ENCODE peak calls at places on chromosomes 11 and 22, in five cellular contexts. One of them, this sample, is unnamed.

GRCh38 chr11:57649826-57650738 is at the start of gene YPEL4:
- DNase-seq in Calu3: peak; percentile 21
- DNase-seq in nephron progenitor cell: no peak
- DNase-seq in Panc1: no peak
- DNase-seq in ovary: peak; percentile 82
- DNase-seq in this sample: peak; percentile 82

GRCh38 chr11:104783241-104783640 is 115.0 kb downstream of the CASP12 start:
- DNase-seq in Calu3: no peak
- DNase-seq in ovary: no peak
- DNase-seq in Panc1: no peak
- DNase-seq in nephron progenitor cell: no peak
- DNase-seq in this sample: no peak

GRCh38 chr11:115471367-115471766 is 32.8 kb downstream of the CADM1 start:
- DNase-seq in Panc1: no peak
- DNase-seq in ovary: no peak
- DNase-seq in Calu3: no peak
- DNase-seq in nephron progenitor cell: no peak
- DNase-seq in this sample: no peak

GRCh38 chr11:134231958-134232674 is 7.6 kb downstream of the VPS26B start:
- DNase-seq in Calu3: no peak
- DNase-seq in Panc1: no peak
- DNase-seq in nephron progenitor cell: no peak
- DNase-seq in ovary: no peak
- DNase-seq in this sample: no peak

GRCh38 chr22:32618461-32619140 is 144.0 kb downstream of the FBXO7 start:
- DNase-seq in Calu3: no peak
- DNase-seq in Panc1: no peak
- DNase-seq in nephron progenitor cell: no peak
- DNase-seq in ovary: peak; percentile 72
- DNase-seq in this sample: no peak

GRCh38 chr11:291281-292210 is 2.6 kb downstream of the PGGHG start:
- DNase-seq in nephron progenitor cell: no peak
- DNase-seq in Calu3: no peak
- DNase-seq in Panc1: no peak
- DNase-seq in ovary: no peak
- DNase-seq in this sample: peak; percentile 33

GRCh38 chr11:126482586-126483108 is 127.2 kb downstream of the ST3GAL4 start:
- DNase-seq in Panc1: no peak
- DNase-seq in nephron progenitor cell: no peak
- DNase-seq in Calu3: no peak
- DNase-seq in ovary: no peak
- DNase-seq in this sample: peak; percentile 26

GRCh38 chr11:86106916-86107315 is 38.0 kb upstream of the PICALM start:
- DNase-seq in Panc1: no peak
- DNase-seq in nephron progenitor cell: no peak
- DNase-seq in ovary: no peak
- DNase-seq in Calu3: no peak
- DNase-seq in this sample: no peak

GRCh38 chr11:105612766-105613165 is 2.9 kb downstream of the GRIA4 start:
- DNase-seq in ovary: no peak
- DNase-seq in Panc1: no peak
- DNase-seq in nephron progenitor cell: no peak
- DNase-seq in Calu3: no peak
- DNase-seq in this sample: no peak

GRCh38 chr11:12271241-12271640 is 106.1 kb upstream of the PARVA start:
- DNase-seq in ovary: no peak
- DNase-seq in Calu3: no peak
- DNase-seq in Panc1: no peak
- DNase-seq in nephron progenitor cell: no peak
- DNase-seq in this sample: no peak

DNA sequence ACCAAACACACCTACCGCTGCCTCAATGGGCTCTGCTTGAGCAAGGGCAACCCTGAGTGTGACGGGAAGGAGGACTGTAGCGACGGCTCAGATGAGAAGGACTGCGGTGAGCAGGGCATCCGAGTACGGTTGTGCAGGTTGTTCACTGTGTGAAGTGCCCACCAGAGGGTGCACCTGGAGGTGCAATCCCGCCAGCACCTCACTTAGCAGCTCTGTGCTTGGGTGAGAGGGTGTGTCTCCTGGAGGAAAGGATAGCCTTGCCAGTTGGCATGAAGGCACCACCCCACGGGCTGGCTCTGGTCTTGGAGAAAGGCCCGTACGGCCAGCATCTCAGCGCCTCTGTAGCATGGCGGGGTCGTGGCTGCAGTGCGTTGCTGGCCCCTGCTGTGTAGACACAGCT is 39.4 kb downstream of the ST14 start:
- DNase-seq in nephron progenitor cell: no peak
- DNase-seq in ovary: no peak
- DNase-seq in Panc1: no peak
- DNase-seq in Calu3: no peak
- DNase-seq in this sample: no peak
- TF ChIP-seq CTCF in nephron progenitor cell: no peak
- TF ChIP-seq CTCF in ovary: no peak
- TF ChIP-seq CTCF in Panc1: no peak
- TF ChIP-seq CTCF in Calu3: no peak
- TF ChIP-seq CTCF in this sample: no peak

GRCh38 chr11:132942611-132943324 is 589.5 kb downstream of the OPCML start:
- DNase-seq in Calu3: no peak
- DNase-seq in ovary: no peak
- DNase-seq in nephron progenitor cell: peak; percentile 38
- DNase-seq in Panc1: no peak
- DNase-seq in this sample: no peak
- TF ChIP-seq CTCF in Calu3: no peak
- TF ChIP-seq CTCF in ovary: no peak
- TF ChIP-seq CTCF in nephron progenitor cell: peak; percentile 22
- TF ChIP-seq CTCF in Panc1: peak; percentile 55
- TF ChIP-seq CTCF in this sample: no peak

GRCh38 chr11:8729837-8730696 is 47.5 kb downstream of the RPL27A start:
- DNase-seq in ovary: no peak
- DNase-seq in Calu3: no peak
- DNase-seq in Panc1: no peak
- DNase-seq in nephron progenitor cell: no peak
- DNase-seq in this sample: no peak
- TF ChIP-seq CTCF in ovary: no peak
- TF ChIP-seq CTCF in Calu3: no peak
- TF ChIP-seq CTCF in Panc1: no peak
- TF ChIP-seq CTCF in nephron progenitor cell: no peak
- TF ChIP-seq CTCF in this sample: no peak

DNA sequence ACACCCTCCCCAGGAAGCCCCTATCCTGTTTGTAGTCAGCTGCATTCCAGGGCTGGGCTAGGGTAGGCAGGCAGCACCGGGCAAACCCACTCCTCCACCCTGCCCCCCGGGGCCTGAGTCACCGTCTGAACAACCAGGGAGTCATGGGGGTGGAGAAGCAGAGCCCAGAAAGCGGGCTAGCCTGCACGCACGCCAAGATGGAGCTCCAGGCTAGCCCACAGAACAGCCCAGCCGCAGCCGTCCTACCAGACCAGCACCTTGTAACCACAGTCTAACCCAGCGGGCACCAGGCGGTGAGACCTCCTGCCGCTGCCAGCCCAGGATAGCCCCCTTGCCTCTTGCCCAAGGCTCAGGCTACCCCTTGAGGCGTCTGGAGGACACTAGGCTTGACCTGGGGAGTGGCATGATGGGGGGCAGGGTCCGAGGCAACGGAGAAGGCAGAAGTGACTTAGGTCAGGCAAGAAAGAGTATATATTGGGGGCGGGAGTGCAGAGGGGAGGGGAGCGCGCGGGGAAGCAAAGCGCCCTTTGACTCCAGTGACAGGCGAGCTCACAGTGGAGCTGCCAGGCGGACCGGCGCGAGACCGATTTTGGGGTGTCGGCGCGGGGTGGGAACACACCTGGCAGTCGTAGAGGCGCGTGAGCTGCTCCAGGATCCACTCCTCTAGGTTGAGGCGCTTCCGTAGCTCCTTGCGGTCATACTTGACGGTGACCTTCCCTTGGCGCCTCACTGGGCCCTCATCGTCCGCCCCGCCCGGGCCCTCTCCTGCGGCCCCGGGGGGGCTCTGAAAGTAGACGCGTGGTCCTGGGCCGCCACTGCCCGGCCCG is 733 bp downstream of the PPP1R14B start:
- DNase-seq in ovary: peak; percentile 78
- DNase-seq in nephron progenitor cell: no peak
- DNase-seq in Calu3: peak; percentile 95
- DNase-seq in Panc1: peak; percentile 71
- DNase-seq in this sample: peak; percentile 88
- TF ChIP-seq CTCF in ovary: no peak
- TF ChIP-seq CTCF in nephron progenitor cell: no peak
- TF ChIP-seq CTCF in Calu3: no peak
- TF ChIP-seq CTCF in Panc1: no peak
- TF ChIP-seq CTCF in this sample: no peak

GRCh38 chr11:71266114-71266833 is 13.9 kb upstream of the SHANK2 start:
- DNase-seq in Calu3: peak; percentile 43
- DNase-seq in nephron progenitor cell: no peak
- DNase-seq in ovary: no peak
- DNase-seq in Panc1: no peak
- DNase-seq in this sample: no peak
- TF ChIP-seq CTCF in Calu3: no peak
- TF ChIP-seq CTCF in nephron progenitor cell: no peak
- TF ChIP-seq CTCF in ovary: no peak
- TF ChIP-seq CTCF in Panc1: no peak
- TF ChIP-seq CTCF in this sample: no peak